ENCODE peak calls at places on chromosome 19, in ten cellular contexts. One of them, this sample, is unnamed.

GRCh38 chr19:35545855-35546381 is 492 bp downstream of the TMEM147 start:
- DNase-seq in activated T-cell treated with anti-CD3 and anti-CD28 coated beads, Interleukin-2, amount 50 U/mL, for 72 hours: peak; percentile 78
- DNase-seq in IMR-90: no peak
- DNase-seq in caudate nucleus: no peak
- DNase-seq in EL: peak; percentile 43
- DNase-seq in osteoblast: peak; percentile 93
- DNase-seq in SIG-M5: no peak
- DNase-seq in activated CD4-positive, alpha-beta T cell treated with anti-CD3 and anti-CD28 coated beads for 24 hours: peak; percentile 66
- DNase-seq in kidney epithelial cell: no peak
- DNase-seq in T-cell: peak; percentile 33
- DNase-seq in this sample: no peak

GRCh38 chr19:32232449-32232848 is 113.0 kb upstream of the ZNF507 start:
- DNase-seq in T-cell: no peak
- DNase-seq in kidney epithelial cell: no peak
- DNase-seq in activated CD4-positive, alpha-beta T cell treated with anti-CD3 and anti-CD28 coated beads for 24 hours: no peak
- DNase-seq in SIG-M5: no peak
- DNase-seq in activated T-cell treated with anti-CD3 and anti-CD28 coated beads, Interleukin-2, amount 50 U/mL, for 72 hours: no peak
- DNase-seq in caudate nucleus: no peak
- DNase-seq in EL: no peak
- DNase-seq in osteoblast: no peak
- DNase-seq in IMR-90: no peak
- DNase-seq in this sample: no peak

GRCh38 chr19:18046066-18046718 is 38.2 kb downstream of the ARRDC2 start:
- DNase-seq in T-cell: no peak
- DNase-seq in osteoblast: peak; percentile 87
- DNase-seq in EL: peak; percentile 97
- DNase-seq in SIG-M5: no peak
- DNase-seq in caudate nucleus: no peak
- DNase-seq in activated T-cell treated with anti-CD3 and anti-CD28 coated beads, Interleukin-2, amount 50 U/mL, for 72 hours: peak; percentile 18
- DNase-seq in activated CD4-positive, alpha-beta T cell treated with anti-CD3 and anti-CD28 coated beads for 24 hours: no peak
- DNase-seq in IMR-90: peak; percentile 82
- DNase-seq in kidney epithelial cell: peak; percentile 53
- DNase-seq in this sample: peak; percentile 68

GRCh38 chr19:49856574-49857021 is 5.6 kb downstream of the PTOV1 start:
- DNase-seq in osteoblast: no peak
- DNase-seq in T-cell: no peak
- DNase-seq in caudate nucleus: no peak
- DNase-seq in activated T-cell treated with anti-CD3 and anti-CD28 coated beads, Interleukin-2, amount 50 U/mL, for 72 hours: no peak
- DNase-seq in activated CD4-positive, alpha-beta T cell treated with anti-CD3 and anti-CD28 coated beads for 24 hours: no peak
- DNase-seq in EL: no peak
- DNase-seq in kidney epithelial cell: no peak
- DNase-seq in SIG-M5: no peak
- DNase-seq in IMR-90: no peak
- DNase-seq in this sample: no peak

GRCh38 chr19:49331616-49332055 is 3.6 kb upstream of the CD37 start:
- DNase-seq in caudate nucleus: peak; percentile 23
- DNase-seq in IMR-90: peak; percentile 57
- DNase-seq in osteoblast: peak; percentile 91
- DNase-seq in T-cell: peak; percentile 57
- DNase-seq in EL: peak; percentile 51
- DNase-seq in kidney epithelial cell: peak; percentile 72
- DNase-seq in activated T-cell treated with anti-CD3 and anti-CD28 coated beads, Interleukin-2, amount 50 U/mL, for 72 hours: peak; percentile 71
- DNase-seq in activated CD4-positive, alpha-beta T cell treated with anti-CD3 and anti-CD28 coated beads for 24 hours: peak; percentile 25
- DNase-seq in SIG-M5: peak; percentile 37
- DNase-seq in this sample: peak; percentile 41

GRCh38 chr19:13763300-13763699 is 1.0 kb upstream of the MRI1 start:
- DNase-seq in kidney epithelial cell: no peak
- DNase-seq in SIG-M5: no peak
- DNase-seq in IMR-90: no peak
- DNase-seq in activated T-cell treated with anti-CD3 and anti-CD28 coated beads, Interleukin-2, amount 50 U/mL, for 72 hours: no peak
- DNase-seq in caudate nucleus: no peak
- DNase-seq in EL: no peak
- DNase-seq in osteoblast: peak; percentile 61
- DNase-seq in T-cell: no peak
- DNase-seq in activated CD4-positive, alpha-beta T cell treated with anti-CD3 and anti-CD28 coated beads for 24 hours: no peak
- DNase-seq in this sample: no peak

GRCh38 chr19:40315812-40316475 is 30.8 kb upstream of the AKT2 start:
- DNase-seq in activated T-cell treated with anti-CD3 and anti-CD28 coated beads, Interleukin-2, amount 50 U/mL, for 72 hours: no peak
- DNase-seq in EL: no peak
- DNase-seq in T-cell: no peak
- DNase-seq in activated CD4-positive, alpha-beta T cell treated with anti-CD3 and anti-CD28 coated beads for 24 hours: no peak
- DNase-seq in SIG-M5: no peak
- DNase-seq in osteoblast: no peak
- DNase-seq in kidney epithelial cell: no peak
- DNase-seq in IMR-90: no peak
- DNase-seq in caudate nucleus: no peak
- DNase-seq in this sample: no peak

GRCh38 chr19:40805258-40805868 is 6.4 kb downstream of the EGLN2 start:
- DNase-seq in activated CD4-positive, alpha-beta T cell treated with anti-CD3 and anti-CD28 coated beads for 24 hours: no peak
- DNase-seq in SIG-M5: no peak
- DNase-seq in IMR-90: no peak
- DNase-seq in osteoblast: peak; percentile 36
- DNase-seq in T-cell: no peak
- DNase-seq in activated T-cell treated with anti-CD3 and anti-CD28 coated beads, Interleukin-2, amount 50 U/mL, for 72 hours: no peak
- DNase-seq in kidney epithelial cell: no peak
- DNase-seq in caudate nucleus: no peak
- DNase-seq in EL: no peak
- DNase-seq in this sample: no peak